ENCODE peak calls at places on chromosome 21, in nine cellular contexts. T is PC-3; H is mammary epithelial cell; W is midbrain; Z is T-helper 9 cell; L is upper lobe of right lung; V is activated CD4-positive, alpha-beta T cell treated with anti-CD3 and anti-CD28 coated beads, Interleukin-2, amount 10 ng/mL, durations not matched to agents 7 days and 5 days; R is stimulated activated CD4-positive, alpha-beta T cell treated with anti-CD3 and anti-CD28 coated beads, Interleukin-15, amount 100 ng/mL, for 1 hour; X is H9. G is an unnamed sample.

GRCh38 chr21:46228345-46229051 is at the start of gene LSS:
- DNase-seq in R (peak; percentile 93), W (peak; percentile 95), T (peak; percentile 98), V (peak; percentile 98), H (peak; percentile 96), L (peak; percentile 100), Z (peak; percentile 96), X (peak; percentile 99), G (peak; percentile 99)

GRCh38 chr21:41242238-41242829 is 74.3 kb upstream of the FAM3B start:
- DNase-seq in X (no peak), W (no peak), R (no peak), H (no peak), T (no peak), Z (no peak), L (no peak), V (no peak), G (no peak)

GRCh38 chr21:29193907-29194306 is 63.5 kb downstream of the MAP3K7CL start:
- DNase-seq in T (peak; percentile 33), R (no peak), Z (no peak), H (no peak), V (no peak), W (no peak), X (no peak), L (no peak), G (no peak)

GRCh38 chr21:25457411-25457810 is 149.9 kb downstream of the MRPL39 start:
- DNase-seq in W (no peak), T (peak; percentile 77), R (no peak), Z (no peak), L (no peak), H (peak; percentile 66), V (peak; percentile 13), X (no peak), G (no peak)

GRCh38 chr21:14562959-14563358 is 16.8 kb upstream of the SAMSN1 start:
- DNase-seq in X (no peak), H (no peak), T (no peak), R (no peak), V (no peak), Z (no peak), L (no peak), W (no peak), G (no peak)

GRCh38 chr21:36551731-36552457 is 72.0 kb upstream of the CLDN14 start:
- DNase-seq in T (no peak), V (no peak), H (no peak), X (no peak), R (no peak), Z (no peak), W (no peak), L (no peak), G (no peak)

GRCh38 chr21:39094847-39095525 is 88.3 kb downstream of the PSMG1 start:
- DNase-seq in V (no peak), X (no peak), T (peak; percentile 46), R (no peak), H (no peak), W (no peak), Z (no peak), L (no peak), G (no peak)

GRCh38 chr21:21614966-21615365 is 616.8 kb downstream of the NCAM2 start:
- DNase-seq in T (no peak), V (no peak), X (no peak), R (no peak), L (no peak), H (no peak), W (no peak), Z (no peak), G (no peak)

GRCh38 chr21:43864806-43865470 is at the start of gene AGPAT3:
- DNase-seq in T (peak; percentile 15), R (peak; percentile 33), Z (peak; percentile 37), W (peak; percentile 42), L (no peak), V (peak; percentile 40), X (no peak), H (no peak), G (peak; percentile 26)

GRCh38 chr21:45550552-45551210 is 8.4 kb upstream of the SLC19A1 start:
- DNase-seq in V (peak; percentile 53), W (peak; percentile 37), H (no peak), T (no peak), R (no peak), L (peak; percentile 67), X (peak; percentile 39), Z (no peak), G (no peak)

GRCh38 chr21:17590443-17590842 is 22.3 kb downstream of the BTG3 start:
- DNase-seq in X (no peak), R (no peak), T (no peak), V (no peak), Z (no peak), W (no peak), H (no peak), L (no peak), G (no peak)

GRCh38 chr21:38343691-38344090 is 86.9 kb downstream of the KCNJ15 start:
- DNase-seq in H (peak; percentile 48), X (no peak), L (peak; percentile 80), Z (no peak), R (no peak), V (no peak), W (no peak), T (peak; percentile 95), G (no peak)

GRCh38 chr21:39637197-39637970 is 24.6 kb downstream of the B3GALT5 start:
- DNase-seq in T (no peak), Z (no peak), V (no peak), X (peak; percentile 64), H (no peak), L (no peak), R (no peak), W (no peak), G (no peak)

GRCh38 chr21:45421071-45421845 is 16.3 kb downstream of the COL18A1 start:
- DNase-seq in V (no peak), H (peak; percentile 20), R (no peak), Z (no peak), L (peak; percentile 81), W (no peak), T (peak; percentile 28), X (no peak), G (no peak)

GRCh38 chr21:34693192-34693810 is 24.5 kb downstream of the CLIC6 start:
- DNase-seq in V (peak; percentile 59), H (peak; percentile 39), L (no peak), W (peak; percentile 31), X (peak; percentile 43), R (no peak), Z (peak; percentile 23), T (peak; percentile 83), G (no peak)

GRCh38 chr21:43315244-43316137 is 111.4 kb downstream of the SIK1 start:
- DNase-seq in T (no peak), R (no peak), Z (no peak), V (peak; percentile 47), X (no peak), H (no peak), W (no peak), L (no peak), G (no peak)

GRCh38 chr21:31354604-31355443 is 10.8 kb upstream of the TIAM1 start:
- DNase-seq in H (peak; percentile 99), R (peak; percentile 46), X (no peak), V (peak; percentile 89), T (peak; percentile 99), L (no peak), W (no peak), Z (peak; percentile 40), G (peak; percentile 79)

GRCh38 chr21:42512346-42513034 is 1.2 kb upstream of the SLC37A1 start:
- DNase-seq in W (no peak), R (no peak), T (no peak), V (no peak), H (no peak), L (no peak), X (no peak), Z (no peak), G (no peak)

GRCh38 chr21:15010645-15011044 is 54.2 kb downstream of the NRIP1 start:
- DNase-seq in L (no peak), X (no peak), T (no peak), R (no peak), V (no peak), H (no peak), W (no peak), Z (no peak), G (no peak)

G was measured in T-helper 22 cell.